ENCODE peak calls at places on chromosome 20, in six cellular contexts. A, V, D, E, T and C are unnamed samples.
A peak's percentile ranks its signal among the peaks of the same experiment; 100 is the strongest.

GRCh38 chr20:60097285-60097684 is 139.1 kb downstream of the CDH26 start:
- DNase-seq in A (no peak), V (no peak), D (no peak), E (no peak), T (no peak), C (no peak)

GRCh38 chr20:219290-220115 is 7.6 kb upstream of the DEFB129 start:
- DNase-seq in A (no peak), V (no peak), D (peak; percentile 7), E (peak; percentile 51), T (no peak), C (no peak)

GRCh38 chr20:26135325-26136110 is 438.9 kb upstream of the ZNF337 start:
- DNase-seq in A (no peak), V (no peak), D (no peak), E (no peak), T (no peak), C (no peak)

GRCh38 chr20:33724439-33725094 is 4.5 kb upstream of the PXMP4 start:
- DNase-seq in A (no peak), V (no peak), D (no peak), E (no peak), T (peak; percentile 53), C (no peak)

GRCh38 chr20:62771396-62772102 is 24.7 kb upstream of the MRGBP start:
- DNase-seq in A (no peak), V (no peak), D (no peak), E (no peak), T (no peak), C (no peak)

GRCh38 chr20:57048027-57048869 is 218.2 kb downstream of the BMP7 start:
- DNase-seq in A (no peak), V (no peak), D (no peak), E (peak; percentile 88), T (no peak), C (peak; percentile 53)

GRCh38 chr20:46311039-46311650 is 2.8 kb upstream of the CDH22 start:
- DNase-seq in A (no peak), V (no peak), D (no peak), E (no peak), T (no peak), C (no peak)

GRCh38 chr20:21029356-21029755 is 76.8 kb downstream of the LINC00237 start:
- DNase-seq in A (no peak), V (no peak), D (no peak), E (no peak), T (no peak), C (no peak)

GRCh38 chr20:60249436-60249835 is 291.2 kb downstream of the CDH26 start:
- DNase-seq in A (no peak), V (no peak), D (peak; percentile 98), E (peak; percentile 60), T (no peak), C (no peak)

GRCh38 chr20:44637042-44637441 is 14.5 kb downstream of the ADA start:
- DNase-seq in A (no peak), V (no peak), D (no peak), E (no peak), T (no peak), C (no peak)

GRCh38 chr20:15065794-15066193 is 728.4 kb upstream of the FLRT3 start:
- DNase-seq in A (peak; percentile 48), V (no peak), D (no peak), E (no peak), T (no peak), C (no peak)

GRCh38 chr20:61929561-61929960 is 136.1 kb downstream of the TAF4 start:
- DNase-seq in A (no peak), V (no peak), D (no peak), E (no peak), T (no peak), C (no peak)

GRCh38 chr20:33659341-33660034 is 2.6 kb upstream of the C20orf144 start:
- DNase-seq in A (no peak), V (peak; percentile 40), D (no peak), E (no peak), T (no peak), C (no peak)

GRCh38 chr20:56802805-56803204 is 173.7 kb downstream of the TFAP2C start:
- DNase-seq in A (no peak), V (no peak), D (no peak), E (no peak), T (no peak), C (no peak)

GRCh38 chr20:41696428-41696827 is 78.3 kb upstream of the CHD6 start:
- DNase-seq in A (no peak), V (no peak), D (no peak), E (no peak), T (no peak), C (no peak)

GRCh38 chr20:9015984-9016324 is 52.9 kb upstream of the PLCB4 start:
- DNase-seq in A (no peak), V (no peak), D (peak; percentile 58), E (no peak), T (no peak), C (no peak)

GRCh38 chr20:52192296-52193007 is 873 bp upstream of the ZFP64 start:
- DNase-seq in A (no peak), V (peak; percentile 20), D (no peak), E (peak; percentile 75), T (no peak), C (no peak)

GRCh38 chr20:53578492-53579222 is 15.0 kb downstream of the ZNF217 start:
- DNase-seq in A (peak; percentile 95), V (peak; percentile 75), D (peak; percentile 89), E (peak; percentile 90), T (peak; percentile 47), C (peak; percentile 75)

GRCh38 chr20:46694484-46694883 is 5.2 kb upstream of the TP53RK start:
- DNase-seq in A (peak; percentile 27), V (no peak), D (peak; percentile 43), E (no peak), T (no peak), C (no peak)

GRCh38 chr20:14219801-14220461 is 117.5 kb downstream of the FLRT3 start:
- DNase-seq in A (no peak), V (no peak), D (no peak), E (peak; percentile 31), T (no peak), C (no peak)

GRCh38 chr20:46350986-46351267 is 42.6 kb upstream of the CDH22 start:
- DNase-seq in A (no peak), V (no peak), D (no peak), E (no peak), T (no peak), C (no peak)

GRCh38 chr20:25287631-25288290 is 39.9 kb downstream of the PYGB start:
- DNase-seq in A (no peak), V (peak; percentile 9), D (no peak), E (no peak), T (no peak), C (no peak)

GRCh38 chr20:41150664-41151063 is 13.3 kb downstream of the PLCG1 start:
- DNase-seq in A (no peak), V (no peak), D (peak; percentile 29), E (no peak), T (no peak), C (no peak)

GRCh38 chr20:56247954-56248782 is at the start of gene MC3R:
- DNase-seq in A (peak; percentile 10), V (peak; percentile 41), D (peak; percentile 30), E (peak; percentile 26), T (peak; percentile 66), C (no peak)

GRCh38 chr20:41358230-41358629 is 8.4 kb downstream of the EMILIN3 start:
- DNase-seq in A (no peak), V (no peak), D (no peak), E (no peak), T (no peak), C (no peak)

GRCh38 chr20:37349517-37350491 is 3.9 kb downstream of the SRC start:
- DNase-seq in A (no peak), V (no peak), D (peak; percentile 17), E (no peak), T (peak; percentile 77), C (peak; percentile 85)

GRCh38 chr20:37347347-37347823 is 1.4 kb downstream of the SRC start:
- DNase-seq in A (no peak), V (no peak), D (no peak), E (no peak), T (no peak), C (no peak)

GRCh38 chr20:37348643-37349516 is 2.9 kb downstream of the SRC start:
- DNase-seq in A (no peak), V (no peak), D (no peak), E (no peak), T (no peak), C (no peak)

GRCh38 chr20:37346526-37347346 is 796 bp downstream of the SRC start:
- DNase-seq in A (no peak), V (no peak), D (no peak), E (no peak), T (no peak), C (no peak)

GRCh38 chr20:37347891-37348642 is 2.1 kb downstream of the SRC start:
- DNase-seq in A (no peak), V (no peak), D (no peak), E (no peak), T (no peak), C (peak; percentile 84)
- TF ChIP-seq POLR2A in A (no peak), V (no peak), D (no peak), E (no peak), T (no peak), C (no peak)

GRCh38 chr20:48706116-48706656 is 121.6 kb downstream of the PREX1 start:
- DNase-seq in A (peak; percentile 36), V (no peak), D (no peak), E (no peak), T (no peak), C (no peak)
- TF ChIP-seq CTCF in A (no peak), V (no peak), D (no peak), E (no peak), T (no peak), C (no peak)

GRCh38 chr20:23624307-23624706 is 13.4 kb downstream of the CST3 start:
- DNase-seq in A (no peak), V (no peak), D (no peak), E (no peak), T (no peak), C (no peak)

GRCh38 chr20:23625236-23625964 is 12.4 kb downstream of the CST3 start:
- DNase-seq in A (no peak), V (no peak), D (no peak), E (no peak), T (no peak), C (no peak)

GRCh38 chr20:23626040-23626620 is 11.6 kb downstream of the CST3 start:
- DNase-seq in A (no peak), V (no peak), D (no peak), E (no peak), T (peak; percentile 55), C (no peak)

GRCh38 chr20:23623666-23624065 is 14.1 kb downstream of the CST3 start:
- DNase-seq in A (no peak), V (no peak), D (no peak), E (no peak), T (no peak), C (no peak)

DNA sequence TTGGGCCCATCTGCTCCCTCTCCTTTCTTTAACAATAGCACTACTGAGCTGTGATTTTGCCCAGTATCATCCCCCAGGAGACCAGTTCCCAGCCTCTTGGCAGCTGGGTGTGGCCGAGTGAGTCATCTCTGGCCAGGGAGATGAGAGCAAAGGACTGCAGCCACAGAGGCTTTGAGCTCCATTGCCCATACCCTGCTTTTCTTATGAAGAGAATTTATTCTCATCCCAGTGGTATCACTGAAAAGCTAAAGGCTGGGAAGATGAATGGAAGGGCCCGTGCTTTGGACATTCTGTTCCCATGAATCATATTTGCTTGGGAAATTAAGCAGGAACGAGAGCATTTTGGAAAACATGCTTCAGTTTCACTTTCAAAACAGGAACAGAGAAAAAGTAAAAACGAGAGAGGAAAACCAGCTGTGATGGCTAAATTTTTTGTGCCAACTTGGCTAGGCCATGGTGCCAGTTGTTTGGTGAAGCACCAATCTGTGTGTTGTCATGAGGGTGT is 14.9 kb downstream of the CST3 start:
- DNase-seq in A (peak; percentile 81), V (peak; percentile 80), D (peak; percentile 77), E (peak; percentile 95), T (peak; percentile 56), C (peak; percentile 92)
- H3K4me3 ChIP-seq in A (peak overlapping the region; percentile 2), V (peak overlapping the region; percentile 22), D (peak overlapping the region; percentile 49), E (peak overlapping the region; percentile 31), T (peak overlapping the region; percentile 11), C (no peak overlapping the region)

GRCh38 chr20:48923149-48923718 is 1.7 kb downstream of the ARFGEF2 start:
- DNase-seq in A (no peak), V (no peak), D (no peak), E (no peak), T (no peak), C (no peak)
- TF ChIP-seq POLR2A in A (no peak), V (no peak), D (no peak), E (no peak), T (no peak), C (no peak)